ENCODE peak calls at places on chromosomes 11 and 22, in seven cellular contexts. T is left ventricle myocardium inferior, E is heart right ventricle, B is fibroblast of lung, J is A549, S is AG10803, H is brain microvascular endothelial cell. C is an unnamed sample.

GRCh38 chr11:61699737-61700160 is 19.6 kb downstream of the DAGLA start:
- DNase-seq in T (peak), E (peak), B (no peak), J (no peak), S (no peak), H (no peak), C (no peak)

GRCh38 chr22:42863349-42863911 is 6.4 kb upstream of the ARFGAP3 start:
- DNase-seq in T (no peak), E (no peak), B (peak), J (no peak), S (peak), H (peak), C (peak)

GRCh38 chr11:106670069-106670468 is 348.2 kb downstream of the GUCY1A2 start:
- DNase-seq in T (no peak), E (no peak), B (no peak), J (no peak), S (no peak), H (no peak), C (no peak)

GRCh38 chr22:26210390-26210789 is 41.1 kb downstream of the SEZ6L start:
- DNase-seq in T (no peak), E (no peak), B (no peak), J (no peak), S (no peak), H (no peak), C (no peak)

GRCh38 chr11:103735497-103736032 is 300.9 kb upstream of the DDI1 start:
- DNase-seq in T (no peak), E (no peak), B (no peak), J (no peak), S (peak), H (no peak), C (no peak)

GRCh38 chr22:18012528-18012927 is 11.8 kb downstream of the MICAL3 start:
- DNase-seq in T (no peak), E (no peak), B (no peak), J (no peak), S (no peak), H (no peak), C (no peak)

GRCh38 chr11:33531743-33532181 is 168.9 kb downstream of the C11orf91 start:
- DNase-seq in T (no peak), E (peak), B (peak), J (no peak), S (peak), H (peak), C (no peak)

GRCh38 chr22:38727530-38728451 is 22.0 kb downstream of the GTPBP1 start:
- DNase-seq in T (no peak), E (no peak), B (no peak), J (no peak), S (no peak), H (no peak), C (no peak)

GRCh38 chr11:124445646-124446139 is at the start of gene OR8B8:
- DNase-seq in T (no peak), E (no peak), B (no peak), J (no peak), S (no peak), H (no peak), C (no peak)

GRCh38 chr11:133787379-133788103 is 57.8 kb downstream of the SPATA19 start:
- DNase-seq in T (peak), E (no peak), B (no peak), J (no peak), S (no peak), H (no peak), C (no peak)

GRCh38 chr11:118908931-118909618 is 16.7 kb downstream of the BCL9L start:
- DNase-seq in T (peak), E (peak), B (peak), J (no peak), S (peak), H (peak), C (no peak)

GRCh38 chr11:96075532-96075959 is 151.6 kb upstream of the MTMR2 start:
- DNase-seq in T (no peak), E (no peak), B (no peak), J (no peak), S (no peak), H (no peak), C (no peak)
- TF ChIP-seq CTCF in T (no peak), E (no peak), B (no peak), J (no peak), S (no peak), H (no peak), C (no peak)

GRCh38 chr22:20435436-20436308 is 2.0 kb downstream of the SCARF2 start:
- DNase-seq in T (no peak), E (no peak), B (no peak), J (no peak), S (no peak), H (no peak), C (no peak)
- H3K4me3 ChIP-seq in T (peak), E (peak), B (peak), J (no peak), S (peak), H (peak), C (no peak)

GRCh38 chr11:122108192-122108799 is 7.7 kb downstream of the BLID start:
- DNase-seq in T (no peak), E (no peak), B (peak), J (no peak), S (no peak), H (peak), C (peak)
- TF ChIP-seq CTCF in T (peak), E (peak), B (peak), J (peak), S (peak), H (peak), C (peak)

GRCh38 chr11:46238967-46239800 is 38.3 kb upstream of the CREB3L1 start:
- DNase-seq in T (peak), E (peak), B (peak), J (peak), S (peak), H (peak), C (peak)

GRCh38 chr11:46238078-46238966 is 39.1 kb upstream of the CREB3L1 start:
- DNase-seq in T (peak), E (peak), B (peak), J (peak), S (peak), H (peak), C (no peak)

GRCh38 chr11:46235777-46236688 is 41.4 kb upstream of the CREB3L1 start:
- DNase-seq in T (no peak), E (no peak), B (peak), J (no peak), S (peak), H (no peak), C (no peak)

GRCh38 chr11:46237248-46238077 is 40.0 kb upstream of the CREB3L1 start:
- DNase-seq in T (peak), E (peak), B (peak), J (peak), S (peak), H (peak), C (no peak)

GRCh38 chr11:46236918-46237247 is 40.6 kb upstream of the CREB3L1 start:
- DNase-seq in T (no peak), E (no peak), B (no peak), J (no peak), S (no peak), H (no peak), C (no peak)
- H3K4me3 ChIP-seq in T (peak), E (peak), B (no peak), J (peak), S (no peak), H (no peak), C (no peak)

DNA sequence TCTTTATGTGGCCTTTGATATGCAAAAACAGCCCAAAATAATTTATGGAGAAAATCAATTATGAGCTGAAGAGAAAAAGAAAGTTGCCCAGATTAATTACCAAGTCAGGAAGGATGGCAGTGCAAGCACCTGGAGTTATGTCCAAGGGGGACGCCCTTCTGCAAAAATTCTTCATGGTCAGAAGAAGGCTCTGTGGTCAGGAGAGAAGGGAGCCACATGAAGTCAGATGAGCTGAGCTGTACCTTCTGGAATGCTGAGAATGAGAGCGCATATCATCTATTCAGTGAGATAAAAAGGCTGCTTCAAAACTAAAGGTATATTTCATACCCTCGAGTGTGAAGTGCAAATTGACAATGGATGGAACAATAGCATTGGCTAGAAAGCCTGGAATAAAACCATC is 607.4 kb downstream of the NTM start:
- DNase-seq in T (no peak), E (no peak), B (no peak), J (no peak), S (peak), H (peak), C (no peak)
- TF ChIP-seq CTCF in T (no peak), E (no peak), B (no peak), J (no peak), S (no peak), H (no peak), C (no peak)

C was measured in GM12864.